ENCODE peak calls at places on chromosomes 5 and 9, in seven cellular contexts. Q is GM10248, A is coronary artery, Y is astrocyte of the cerebellum, D is GM23338, Z is PC-9, C is GM12865. R is an unnamed sample.

GRCh38 chr5:58184910-58185309 is 275.0 kb downstream of the PLK2 start:
- DNase-seq in D (no peak), A (no peak), C (no peak), Z (peak), Q (no peak), Y (no peak), R (peak)

GRCh38 chr5:38341641-38342040 is 83.3 kb downstream of the EGFLAM start:
- DNase-seq in Y (no peak), D (no peak), C (no peak), A (no peak), Z (no peak), Q (no peak), R (no peak)

GRCh38 chr5:60576425-60576824 is 123.5 kb downstream of the DEPDC1B start:
- DNase-seq in Y (no peak), D (no peak), C (no peak), Q (no peak), A (no peak), Z (no peak), R (no peak)

GRCh38 chr5:131252824-131253171 is 11.1 kb upstream of the CDC42SE2 start:
- DNase-seq in D (no peak), C (peak), Y (no peak), Z (no peak), A (no peak), Q (peak), R (no peak)

GRCh38 chr5:39424751-39425524 is at the start of gene DAB2:
- DNase-seq in Q (peak), C (no peak), Z (peak), A (peak), D (peak), Y (peak), R (peak)

GRCh38 chr5:31573494-31573893 is 41.4 kb downstream of the C5orf22 start:
- DNase-seq in A (no peak), Y (no peak), Z (no peak), C (peak), Q (peak), D (no peak), R (no peak)

GRCh38 chr9:37497320-37497719 is 11.6 kb downstream of the POLR1E start:
- DNase-seq in Z (no peak), C (no peak), A (no peak), Q (no peak), D (no peak), Y (no peak), R (no peak)

GRCh38 chr9:117772960-117773359 is 68.8 kb downstream of the TLR4 start:
- DNase-seq in Z (no peak), Y (no peak), Q (no peak), A (no peak), C (no peak), D (no peak), R (peak)

GRCh38 chr5:99795026-99795425 is 740.1 kb upstream of the FAM174A start:
- DNase-seq in Z (no peak), A (no peak), Y (no peak), C (no peak), D (no peak), Q (no peak), R (no peak)

GRCh38 chr9:128552744-128553221 is 396 bp downstream of the SPTAN1 start:
- DNase-seq in A (no peak), C (peak), D (peak), Q (peak), Y (no peak), Z (no peak), R (no peak)

GRCh38 chr5:115366223-115366622 is 69.8 kb upstream of the CCDC112 start:
- DNase-seq in C (no peak), Y (peak), Q (no peak), D (no peak), Z (peak), A (no peak), R (peak)

GRCh38 chr9:125486109-125486508 is 220.9 kb downstream of the MAPKAP1 start:
- DNase-seq in Y (no peak), C (no peak), D (no peak), Z (no peak), A (no peak), Q (no peak), R (no peak)

GRCh38 chr5:122053181-122054109 is 24.6 kb downstream of the LOX start:
- DNase-seq in Q (no peak), D (no peak), Z (no peak), Y (no peak), A (no peak), C (no peak), R (no peak)

GRCh38 chr5:77326142-77326541 is 115.7 kb downstream of the PDE8B start:
- DNase-seq in Z (no peak), C (no peak), Q (no peak), Y (no peak), D (no peak), A (no peak), R (no peak)

GRCh38 chr9:117273612-117274011 is 141.2 kb downstream of the ASTN2 start:
- DNase-seq in Z (no peak), Q (no peak), D (no peak), A (no peak), Y (no peak), C (no peak), R (no peak)

GRCh38 chr5:173809014-173809413 is 79.1 kb upstream of the CPEB4 start:
- DNase-seq in Z (no peak), A (no peak), Q (no peak), Y (no peak), D (no peak), C (no peak), R (no peak)

GRCh38 chr9:88652876-88653275 is 117.9 kb downstream of the NXNL2 start:
- DNase-seq in D (no peak), A (no peak), C (no peak), Q (no peak), Z (no peak), Y (no peak), R (peak)

GRCh38 chr5:72760259-72760658 is 56.2 kb upstream of the TNPO1 start:
- DNase-seq in C (no peak), Y (no peak), Q (no peak), D (no peak), Z (no peak), A (no peak), R (peak)

GRCh38 chr9:14214693-14215092 is 99.2 kb downstream of the NFIB start:
- DNase-seq in C (no peak), Y (no peak), Q (no peak), Z (no peak), A (no peak), D (no peak), R (no peak)

GRCh38 chr5:121503111-121503840 is 348.4 kb upstream of the FTMT start:
- DNase-seq in A (no peak), D (peak), Z (peak), Q (no peak), C (peak), Y (peak), R (no peak)

GRCh38 chr9:33146298-33146697 is 20.8 kb downstream of the B4GALT1 start:
- DNase-seq in A (no peak), Z (no peak), Y (no peak), C (no peak), Q (no peak), D (no peak), R (no peak)

DNA sequence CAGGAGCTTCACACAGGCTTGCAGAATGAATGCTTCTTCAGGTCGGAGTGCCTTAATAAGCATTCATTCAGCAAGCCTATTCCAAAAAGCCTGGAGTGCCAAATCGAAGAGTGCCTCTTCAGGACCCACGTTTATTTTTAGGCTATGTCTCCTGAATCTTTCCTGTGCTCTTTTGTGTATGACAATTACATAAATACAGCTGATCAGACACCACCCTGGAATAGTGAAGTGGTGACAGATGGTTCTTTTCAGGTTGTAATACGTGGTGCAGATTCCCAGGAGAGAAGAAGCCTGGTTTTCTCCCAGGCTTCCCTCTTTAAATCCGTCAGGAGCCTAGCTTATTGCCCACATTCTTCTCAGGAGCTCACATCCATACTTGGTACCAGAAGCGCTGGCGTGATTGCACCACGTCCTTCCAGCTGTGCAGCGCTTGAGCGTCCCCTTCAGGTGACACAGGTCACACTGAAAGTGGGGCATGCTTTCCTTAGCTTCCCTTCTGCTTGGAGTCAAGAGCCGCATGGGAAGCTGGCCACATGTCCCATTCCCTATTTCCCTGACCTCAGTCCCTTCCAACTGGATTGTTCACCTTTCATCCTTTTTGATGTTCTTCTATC is 123.1 kb downstream of the ADCY2 start:
- DNase-seq in C (no peak), Q (no peak), A (no peak), D (peak), Z (no peak), Y (no peak), R (no peak)
- TF ChIP-seq CTCF in C (peak), Q (no peak), A (no peak), D (peak), Z (no peak), Y (no peak), R (no peak)

GRCh38 chr9:108816037-108816436 is 39.7 kb downstream of the ACTL7B start:
- DNase-seq in Y (no peak), Z (no peak), Q (no peak), A (no peak), C (no peak), D (no peak), R (no peak)

GRCh38 chr9:108811944-108812343 is 43.8 kb downstream of the ACTL7B start:
- DNase-seq in D (no peak), A (no peak), Z (no peak), Y (no peak), Q (no peak), C (no peak), R (no peak)

GRCh38 chr9:108815156-108815555 is 40.6 kb downstream of the ACTL7B start:
- DNase-seq in A (no peak), Z (no peak), D (peak), Q (no peak), Y (no peak), C (no peak), R (no peak)

GRCh38 chr9:108812388-108812787 is 43.4 kb downstream of the ACTL7B start:
- DNase-seq in Z (no peak), C (no peak), A (no peak), D (no peak), Q (no peak), Y (no peak), R (no peak)

GRCh38 chr9:108813951-108814601 is 41.7 kb downstream of the ACTL7B start:
- DNase-seq in Z (peak), A (no peak), Y (peak), C (no peak), Q (no peak), D (peak), R (no peak)
- TF ChIP-seq CTCF in Z (peak), A (no peak), Y (peak), C (peak), Q (no peak), D (peak), R (peak)

GRCh38 chr5:1502046-1502736 is 21.6 kb downstream of the LPCAT1 start:
- DNase-seq in Z (no peak), C (peak), Y (no peak), A (no peak), Q (peak), D (peak), R (no peak)

GRCh38 chr5:1502737-1503120 is 21.0 kb downstream of the LPCAT1 start:
- DNase-seq in D (no peak), Z (no peak), A (no peak), Y (no peak), Q (no peak), C (no peak), R (no peak)

GRCh38 chr5:1504617-1505016 is 19.1 kb downstream of the LPCAT1 start:
- DNase-seq in A (no peak), Y (no peak), Q (no peak), D (no peak), Z (no peak), C (peak), R (no peak)

GRCh38 chr5:1504244-1504595 is 19.5 kb downstream of the LPCAT1 start:
- DNase-seq in C (peak), A (no peak), D (no peak), Z (no peak), Q (no peak), Y (no peak), R (no peak)

DNA sequence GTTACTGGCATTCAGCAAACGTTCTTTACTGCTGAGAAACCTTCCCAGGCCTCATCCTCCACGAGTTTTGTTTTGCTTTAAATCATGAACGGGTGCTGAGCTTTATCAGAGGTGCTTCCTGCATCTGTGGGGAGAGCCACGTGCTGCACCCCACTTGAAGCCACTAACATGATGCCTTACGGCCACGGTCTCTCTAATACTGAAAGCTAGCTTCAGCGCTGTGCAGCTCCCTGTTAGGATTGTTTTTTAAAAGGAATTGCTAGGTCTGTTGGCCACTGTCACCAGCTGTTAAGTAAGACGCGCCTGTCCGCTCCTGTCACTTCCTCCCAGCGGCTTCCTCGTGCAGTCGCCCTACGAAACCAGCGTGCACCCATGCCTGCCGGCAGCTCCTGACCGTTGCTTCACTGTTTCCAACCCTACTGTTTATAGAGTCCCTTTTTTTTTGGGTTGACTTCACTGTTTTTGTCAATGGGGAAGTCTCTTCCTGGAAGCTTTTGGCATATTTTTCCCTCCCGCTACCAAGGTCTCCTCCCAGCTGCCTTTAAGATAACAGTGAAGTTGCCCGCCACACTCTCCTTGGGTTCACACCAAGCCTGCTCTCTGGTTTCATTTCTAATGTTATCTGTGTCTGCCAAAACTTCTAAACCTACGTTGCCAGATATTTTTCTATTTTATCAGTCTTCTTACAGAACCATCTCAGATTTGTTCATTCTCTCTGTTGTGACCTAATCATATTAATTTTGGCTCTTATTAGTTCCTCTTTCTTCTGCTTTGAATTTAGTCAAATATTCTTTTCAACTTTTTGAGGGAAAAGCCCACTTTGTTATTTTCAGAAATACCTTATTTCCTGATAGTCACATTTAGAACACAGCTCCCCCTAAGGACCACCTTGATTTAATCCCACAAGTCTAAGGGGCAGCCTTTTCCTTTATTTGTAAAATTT is 20.2 kb downstream of the LPCAT1 start:
- DNase-seq in Z (no peak), C (peak), Q (no peak), A (no peak), D (no peak), Y (no peak), R (no peak)
- TF ChIP-seq CTCF in Z (no peak), C (no peak), Q (peak), A (no peak), D (no peak), Y (peak), R (peak)

GRCh38 chr9:133664651-133665050 is 28.5 kb downstream of the DBH start:
- DNase-seq in D (no peak), Q (no peak), C (no peak), A (no peak), Z (no peak), Y (no peak), R (no peak)
- TF ChIP-seq CTCF in D (peak), Q (peak), C (no peak), A (no peak), Z (no peak), Y (peak), R (no peak)